ENCODE peak calls at places on chromosomes 11 and 22, in seven cellular contexts. G, I, D, Z, N, A and U are unnamed samples.

GRCh38 chr22:29737251-29738117 is 17.7 kb downstream of the CABP7 start:
- DNase-seq in D (no peak), Z (no peak), A (no peak), G (no peak), I (no peak), N (no peak), U (no peak)

GRCh38 chr22:50138036-50138435 is 32.5 kb upstream of the PANX2 start:
- DNase-seq in I (no peak), Z (no peak), A (no peak), D (no peak), N (no peak), G (no peak), U (no peak)

GRCh38 chr22:24554316-24555159 is at the start of gene GUCD1:
- DNase-seq in N (no peak), Z (peak; percentile 18), D (peak; percentile 10), A (peak; percentile 66), G (no peak), I (peak; percentile 19), U (peak; percentile 54)

GRCh38 chr11:112122206-112122605 is 35.5 kb downstream of the SDHD start:
- DNase-seq in N (no peak), A (no peak), G (no peak), Z (no peak), I (no peak), D (no peak), U (no peak)

GRCh38 chr11:1207451-1208360 is 15.2 kb upstream of the MUC5B start:
- DNase-seq in N (no peak), A (peak; percentile 48), D (no peak), Z (no peak), I (no peak), G (no peak), U (peak; percentile 47)

GRCh38 chr11:120880791-120881190 is 143.1 kb upstream of the TBCEL start:
- DNase-seq in N (no peak), A (no peak), D (no peak), Z (no peak), I (no peak), G (no peak), U (no peak)

GRCh38 chr11:62144641-62145255 is 20.9 kb downstream of the INCENP start:
- DNase-seq in A (no peak), D (no peak), I (no peak), Z (no peak), N (no peak), G (no peak), U (peak; percentile 38)

GRCh38 chr11:119167933-119168332 is 592 bp upstream of the NLRX1 start:
- DNase-seq in A (peak; percentile 44), D (no peak), Z (no peak), N (no peak), I (no peak), G (no peak), U (no peak)

GRCh38 chr11:60890696-60891095 is 15.7 kb downstream of the PRPF19 start:
- DNase-seq in A (no peak), D (no peak), I (no peak), Z (no peak), N (no peak), G (no peak), U (no peak)